ENCODE peak calls at places on chromosomes 16 and 17, in nine cellular contexts. J, G, I, H, A, R, T, W and Q are unnamed samples.

GRCh38 chr17:30113213-30113612 is 3.4 kb upstream of the NSRP1 start:
- DNase-seq in J (peak; percentile 19), G (no peak), I (no peak), H (no peak), A (no peak), R (no peak), T (no peak), W (peak; percentile 56), Q (peak; percentile 55)

GRCh38 chr16:1300664-1301476 is 8.6 kb upstream of the UBE2I start:
- DNase-seq in J (peak; percentile 48), G (peak; percentile 91), I (peak; percentile 78), H (no peak), A (peak; percentile 95), R (no peak), T (peak; percentile 94), W (no peak), Q (no peak)

GRCh38 chr16:50610331-50611262 is 62.4 kb downstream of the NKD1 start:
- DNase-seq in J (no peak), G (no peak), I (peak; percentile 64), H (no peak), A (no peak), R (no peak), T (no peak), W (no peak), Q (no peak)

GRCh38 chr17:68533887-68534700 is 21.9 kb downstream of the PRKAR1A start:
- DNase-seq in J (no peak), G (no peak), I (peak; percentile 52), H (no peak), A (no peak), R (no peak), T (no peak), W (no peak), Q (no peak)

GRCh38 chr17:76903631-76904030 is 35.4 kb downstream of the MGAT5B start:
- DNase-seq in J (no peak), G (no peak), I (no peak), H (no peak), A (no peak), R (no peak), T (no peak), W (no peak), Q (no peak)

GRCh38 chr16:25747160-25747758 is 55.5 kb downstream of the HS3ST4 start:
- DNase-seq in J (no peak), G (no peak), I (peak; percentile 46), H (no peak), A (no peak), R (no peak), T (no peak), W (no peak), Q (no peak)

GRCh38 chr17:51537996-51538550 is 277.7 kb downstream of the UTP18 start:
- DNase-seq in J (no peak), G (no peak), I (no peak), H (no peak), A (no peak), R (no peak), T (no peak), W (no peak), Q (no peak)

GRCh38 chr16:15672514-15673167 is 22.6 kb downstream of the NDE1 start:
- DNase-seq in J (peak; percentile 95), G (no peak), I (peak; percentile 8), H (peak; percentile 98), A (no peak), R (peak; percentile 93), T (peak; percentile 93), W (no peak), Q (peak; percentile 97)

GRCh38 chr16:55297062-55297909 is 26.7 kb upstream of the IRX6 start:
- DNase-seq in J (no peak), G (no peak), I (peak; percentile 27), H (no peak), A (no peak), R (no peak), T (no peak), W (no peak), Q (no peak)

GRCh38 chr17:1206016-1206787 is 26.4 kb upstream of the ABR start:
- DNase-seq in J (no peak), G (no peak), I (no peak), H (no peak), A (no peak), R (no peak), T (no peak), W (no peak), Q (no peak)

GRCh38 chr17:72977768-72978417 is 114.6 kb downstream of the SLC39A11 start:
- DNase-seq in J (no peak), G (no peak), I (no peak), H (no peak), A (no peak), R (peak; percentile 47), T (no peak), W (no peak), Q (no peak)

GRCh38 chr17:5798104-5798503 is 213.8 kb upstream of the NLRP1 start:
- DNase-seq in J (no peak), G (no peak), I (peak; percentile 39), H (no peak), A (no peak), R (no peak), T (no peak), W (no peak), Q (no peak)

GRCh38 chr17:28878158-28878910 is 19.2 kb downstream of the FLOT2 start:
- DNase-seq in J (no peak), G (no peak), I (no peak), H (no peak), A (no peak), R (no peak), T (no peak), W (no peak), Q (no peak)

GRCh38 chr17:39700148-39700987 is 504 bp downstream of the ERBB2 start:
- DNase-seq in J (no peak), G (no peak), I (peak; percentile 54), H (no peak), A (no peak), R (no peak), T (no peak), W (no peak), Q (no peak)
- TF ChIP-seq POLR2AphosphoS5 in J (no peak), G (no peak), I (no peak), H (no peak), A (no peak), R (no peak), T (no peak), W (no peak), Q (no peak)

GRCh38 chr17:4501295-4501949 is 2.7 kb downstream of the SPNS2 start:
- DNase-seq in J (no peak), G (no peak), I (no peak), H (no peak), A (no peak), R (no peak), T (no peak), W (no peak), Q (no peak)

GRCh38 chr17:4499431-4500187 is 928 bp downstream of the SPNS2 start:
- DNase-seq in J (no peak), G (no peak), I (peak; percentile 66), H (no peak), A (no peak), R (peak; percentile 54), T (peak; percentile 85), W (no peak), Q (no peak)

GRCh38 chr17:4498461-4499397 is at the start of gene SPNS2:
- DNase-seq in J (peak; percentile 50), G (peak; percentile 94), I (peak; percentile 88), H (no peak), A (peak; percentile 93), R (no peak), T (peak; percentile 91), W (no peak), Q (no peak)

GRCh38 chr17:4502466-4503154 is 3.9 kb downstream of the SPNS2 start:
- DNase-seq in J (no peak), G (no peak), I (no peak), H (no peak), A (no peak), R (no peak), T (no peak), W (no peak), Q (no peak)

GRCh38 chr17:4500188-4500565 is 1.5 kb downstream of the SPNS2 start:
- DNase-seq in J (no peak), G (no peak), I (no peak), H (no peak), A (no peak), R (no peak), T (no peak), W (no peak), Q (no peak)
- TF ChIP-seq POLR2AphosphoS5 in J (no peak), G (no peak), I (no peak), H (no peak), A (no peak), R (no peak), T (no peak), W (no peak), Q (no peak)

DNA sequence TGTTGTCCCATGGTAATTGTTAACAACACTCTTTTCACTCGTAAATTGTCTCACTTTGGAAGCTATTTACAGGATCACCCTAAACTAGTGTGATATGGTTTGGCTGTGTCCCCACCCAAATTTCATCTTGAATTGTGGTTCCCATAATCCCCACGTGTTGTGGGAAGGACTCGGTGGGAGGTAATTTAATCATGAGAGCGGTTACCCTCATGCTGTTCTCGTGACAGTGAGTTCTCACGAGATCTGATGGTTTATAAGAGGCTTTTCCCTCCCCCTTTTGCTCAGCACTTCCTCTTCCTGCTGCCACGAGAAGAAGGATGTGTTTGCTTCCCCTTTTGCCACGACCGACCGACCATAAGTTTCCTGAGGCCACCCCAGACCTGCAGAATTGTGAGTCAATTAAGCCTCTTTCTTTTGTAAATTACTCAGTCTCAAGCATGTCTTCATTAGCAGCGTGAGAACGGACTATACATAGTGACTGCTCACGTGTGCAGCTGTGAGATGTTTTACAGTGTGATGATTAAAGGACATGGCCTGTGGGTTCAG is 34.4 kb downstream of the DNAH3 start:
- DNase-seq in J (no peak), G (no peak), I (peak; percentile 51), H (no peak), A (no peak), R (peak; percentile 88), T (no peak), W (no peak), Q (peak; percentile 45)
- TF ChIP-seq POLR2AphosphoS5 in J (no peak), G (no peak), I (no peak), H (no peak), A (no peak), R (peak; percentile 67), T (no peak), W (no peak), Q (no peak)

GRCh38 chr17:55283256-55283965 is 18.7 kb downstream of the HLF start:
- DNase-seq in J (no peak), G (no peak), I (no peak), H (no peak), A (no peak), R (no peak), T (no peak), W (no peak), Q (no peak)

GRCh38 chr17:55284944-55285339 is 20.2 kb downstream of the HLF start:
- DNase-seq in J (no peak), G (no peak), I (no peak), H (no peak), A (no peak), R (no peak), T (no peak), W (no peak), Q (no peak)

GRCh38 chr17:55284001-55284884 is 19.5 kb downstream of the HLF start:
- DNase-seq in J (no peak), G (no peak), I (no peak), H (no peak), A (no peak), R (no peak), T (no peak), W (no peak), Q (no peak)

GRCh38 chr17:55286681-55287589 is 22.2 kb downstream of the HLF start:
- DNase-seq in J (no peak), G (no peak), I (no peak), H (no peak), A (no peak), R (no peak), T (no peak), W (no peak), Q (no peak)

GRCh38 chr17:55285340-55286301 is 20.9 kb downstream of the HLF start:
- DNase-seq in J (peak; percentile 94), G (no peak), I (no peak), H (peak; percentile 100), A (no peak), R (no peak), T (no peak), W (no peak), Q (peak; percentile 98)
- TF ChIP-seq POLR2AphosphoS5 in J (peak; percentile 64), G (no peak), I (no peak), H (peak; percentile 90), A (no peak), R (no peak), T (no peak), W (no peak), Q (peak; percentile 94)